ENCODE peak calls at places on chromosomes 16 and 17, in seven cellular contexts. B, X, P, G, M, Q and L are unnamed samples.

GRCh38 chr17:45230787-45231480 is 9.2 kb downstream of the FMNL1 start:
- DNase-seq in X (no peak), Q (no peak), P (no peak), M (peak), G (no peak), B (no peak), L (peak)

GRCh38 chr17:56891751-56892150 is 22.1 kb downstream of the TRIM25 start:
- DNase-seq in M (no peak), B (no peak), X (no peak), P (no peak), Q (no peak), G (peak), L (no peak)

GRCh38 chr17:46942441-46943217 is 19.7 kb downstream of the GOSR2 start:
- DNase-seq in B (peak), Q (peak), G (peak), M (peak), P (no peak), X (peak), L (peak)

GRCh38 chr17:28737770-28738679 is 5.8 kb upstream of the TRAF4 start:
- DNase-seq in B (no peak), P (no peak), G (no peak), X (no peak), M (no peak), Q (no peak), L (no peak)

GRCh38 chr17:8289103-8289397 is 580 bp downstream of the RANGRF start:
- DNase-seq in X (peak), B (peak), Q (no peak), G (no peak), M (no peak), P (no peak), L (no peak)

GRCh38 chr17:70629902-70630301 is 460.6 kb downstream of the KCNJ2 start:
- DNase-seq in M (peak), X (no peak), B (no peak), Q (no peak), G (no peak), P (no peak), L (peak)

GRCh38 chr16:30813821-30814189 is 26.8 kb upstream of the ZNF629 start:
- DNase-seq in X (no peak), P (no peak), B (no peak), G (no peak), Q (no peak), M (no peak), L (no peak)

GRCh38 chr16:75306102-75306762 is 54.8 kb upstream of the BCAR1 start:
- DNase-seq in Q (peak), M (peak), X (no peak), G (no peak), B (no peak), P (no peak), L (no peak)

GRCh38 chr17:32870969-32871368 is 6.0 kb downstream of the MYO1D start:
- DNase-seq in B (no peak), M (peak), Q (no peak), X (no peak), G (no peak), P (no peak), L (no peak)